ENCODE peak calls at places on chromosomes 16 and 17, in nine cellular contexts. Z is sigmoid colon, R is stomach, D is SK-N-SH, U is GM23338, L is H1, A is transverse colon, P is SK-N-MC, O is breast epithelium. K is an unnamed sample.

GRCh38 chr16:51222016-51222415 is 70.9 kb upstream of the SALL1 start:
- DNase-seq in A (no peak), R (no peak), O (no peak), U (no peak), L (no peak), D (no peak), Z (no peak), P (no peak), K (no peak)

GRCh38 chr16:66935319-66936011 is at the start of gene CES2:
- DNase-seq in D (peak; percentile 71), R (peak; percentile 86), L (no peak), Z (no peak), A (peak; percentile 93), U (peak; percentile 21), O (peak; percentile 75), P (no peak), K (peak; percentile 73)

GRCh38 chr16:1876468-1876867 is 4.5 kb upstream of the MEIOB start:
- DNase-seq in D (no peak), R (no peak), P (no peak), L (no peak), O (no peak), A (no peak), Z (peak; percentile 20), U (no peak), K (no peak)

GRCh38 chr17:804541-805435 is 22.6 kb downstream of the MRM3 start:
- DNase-seq in U (peak; percentile 30), L (no peak), P (no peak), D (no peak), Z (no peak), O (no peak), R (no peak), A (no peak), K (no peak)

GRCh38 chr16:25140459-25140858 is 28.9 kb downstream of the LCMT1 start:
- DNase-seq in U (no peak), D (no peak), L (no peak), A (no peak), R (no peak), O (no peak), Z (no peak), P (no peak), K (no peak)

GRCh38 chr17:42067371-42068180 is 17.2 kb upstream of the C17orf113 start:
- DNase-seq in R (peak; percentile 74), P (no peak), U (peak; percentile 87), Z (peak; percentile 75), O (peak; percentile 30), L (no peak), D (peak; percentile 85), A (peak; percentile 77), K (peak; percentile 61)

GRCh38 chr16:19901164-19901563 is 16.5 kb upstream of the GPRC5B start:
- DNase-seq in L (no peak), O (no peak), Z (no peak), D (no peak), P (no peak), A (no peak), R (no peak), U (no peak), K (no peak)

GRCh38 chr16:81008151-81008789 is 1.3 kb downstream of the CENPN start:
- DNase-seq in P (no peak), Z (no peak), L (no peak), A (no peak), D (no peak), R (no peak), U (no peak), O (no peak), K (no peak)

GRCh38 chr16:12574721-12575120 is 229.0 kb downstream of the CPPED1 start:
- DNase-seq in P (no peak), R (no peak), Z (peak; percentile 34), A (no peak), U (no peak), L (no peak), O (no peak), D (no peak), K (no peak)

GRCh38 chr16:82156761-82157654 is 13.0 kb downstream of the MPHOSPH6 start:
- DNase-seq in A (no peak), D (no peak), Z (no peak), R (no peak), P (no peak), L (no peak), U (no peak), O (no peak), K (no peak)

GRCh38 chr17:45302649-45303173 is 14.1 kb downstream of the MAP3K14 start:
- DNase-seq in U (peak; percentile 7), D (no peak), P (no peak), L (no peak), R (no peak), O (no peak), Z (no peak), A (peak; percentile 60), K (no peak)

GRCh38 chr16:10992797-10993196 is 48.4 kb downstream of the CLEC16A start:
- DNase-seq in P (no peak), U (peak; percentile 21), L (no peak), O (no peak), A (peak; percentile 25), D (no peak), R (peak; percentile 43), Z (no peak), K (no peak)

GRCh38 chr16:89062389-89063345 is 31.0 kb upstream of the ACSF3 start:
- DNase-seq in D (no peak), O (no peak), U (no peak), P (no peak), A (no peak), R (no peak), L (no peak), Z (no peak), K (no peak)

GRCh38 chr16:68259007-68259406 is 5.3 kb upstream of the SLC7A6 start:
- DNase-seq in Z (no peak), A (no peak), D (no peak), O (no peak), P (no peak), R (no peak), L (no peak), U (no peak), K (no peak)

GRCh38 chr17:29577778-29578211 is 9.3 kb downstream of the TP53I13 start:
- DNase-seq in R (no peak), D (no peak), Z (no peak), A (no peak), U (no peak), L (no peak), O (no peak), P (no peak), K (no peak)

GRCh38 chr16:67842509-67843342 is 606 bp downstream of the THAP11 start:
- DNase-seq in R (peak; percentile 49), U (peak; percentile 69), L (no peak), O (peak; percentile 30), Z (peak; percentile 82), D (peak; percentile 73), P (no peak), A (peak; percentile 60), K (peak; percentile 26)

GRCh38 chr17:9144502-9145233 is 123.4 kb downstream of the NTN1 start:
- DNase-seq in P (no peak), A (peak; percentile 48), D (no peak), U (no peak), L (no peak), R (no peak), Z (no peak), O (no peak), K (no peak)

GRCh38 chr17:9146064-9146463 is 124.8 kb downstream of the NTN1 start:
- DNase-seq in A (no peak), P (no peak), D (no peak), R (no peak), Z (no peak), U (no peak), L (no peak), O (no peak), K (no peak)

GRCh38 chr17:9150407-9151090 is 129.2 kb downstream of the NTN1 start:
- DNase-seq in A (peak; percentile 32), O (no peak), D (no peak), R (peak; percentile 37), L (no peak), Z (no peak), P (no peak), U (no peak), K (no peak)

GRCh38 chr17:9151091-9151490 is 129.8 kb downstream of the NTN1 start:
- DNase-seq in P (no peak), A (no peak), D (no peak), R (no peak), O (no peak), U (no peak), L (no peak), Z (no peak), K (no peak)

GRCh38 chr17:9148908-9149536 is 127.7 kb downstream of the NTN1 start:
- DNase-seq in R (no peak), L (no peak), U (no peak), P (no peak), O (no peak), A (peak; percentile 14), D (no peak), Z (no peak), K (no peak)
- H3K27ac ChIP-seq in R (peak overlapping the region; percentile 75), L (no peak overlapping the region), U (no peak overlapping the region), P (no peak overlapping the region), O (no peak overlapping the region), A (peak overlapping the region; percentile 20), D (no peak overlapping the region), Z (no peak overlapping the region), K (no peak overlapping the region)

DNA sequence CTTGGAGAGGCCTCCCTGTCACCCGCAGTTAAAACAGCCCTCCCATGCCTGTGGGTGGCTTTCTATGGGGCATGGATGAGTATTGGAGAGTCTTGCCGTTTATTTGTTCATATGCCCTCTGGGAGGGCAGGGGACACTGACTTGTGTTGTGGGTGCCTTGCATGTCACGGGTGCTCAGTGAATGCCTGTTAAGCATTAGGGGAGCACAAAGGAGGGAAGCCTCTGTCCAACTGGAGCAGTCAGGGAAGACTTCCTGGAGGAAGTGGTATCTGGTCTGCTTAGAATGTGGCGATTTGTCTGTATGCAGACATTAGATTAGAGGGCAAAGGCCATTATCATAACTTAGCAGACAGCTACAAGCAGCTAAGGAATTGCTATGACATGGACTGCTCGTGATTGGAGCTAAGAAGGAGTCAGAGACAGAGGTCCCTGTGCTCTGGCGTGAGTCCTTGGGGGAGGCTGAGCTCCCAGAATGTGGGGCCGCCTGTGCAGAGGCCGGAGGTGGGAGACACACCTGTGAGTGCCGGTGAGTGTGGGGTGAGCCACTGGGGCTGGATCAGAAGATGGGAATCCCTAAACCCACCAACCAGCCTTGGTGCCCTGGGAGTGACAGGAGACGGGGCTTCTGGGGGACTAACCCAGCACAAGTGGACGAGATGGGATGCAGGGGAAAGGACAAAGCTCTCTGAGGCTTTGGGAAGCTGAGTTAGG is 286.1 kb downstream of the SEC14L1 start:
- DNase-seq in U (no peak), L (no peak), Z (no peak), A (no peak), P (no peak), R (no peak), O (no peak), D (no peak), K (no peak)
- TF ChIP-seq POLR2AphosphoS5 in U (no peak), L (no peak), Z (no peak), A (no peak), P (no peak), R (no peak), O (no peak), D (no peak), K (no peak)

GRCh38 chr17:2044263-2044894 is 2.6 kb downstream of the OVCA2 start:
- DNase-seq in Z (no peak), L (no peak), U (no peak), D (no peak), A (no peak), R (no peak), O (no peak), P (no peak), K (no peak)
- H3K27ac ChIP-seq in Z (no peak overlapping the region), L (no peak overlapping the region), U (no peak overlapping the region), D (no peak overlapping the region), A (no peak overlapping the region), R (no peak overlapping the region), O (peak overlapping the region; percentile 95), P (no peak overlapping the region), K (no peak overlapping the region)

GRCh38 chr17:38351412-38352222 is at the start of gene SOCS7:
- DNase-seq in P (peak; percentile 26), D (peak; percentile 96), Z (peak; percentile 95), L (peak; percentile 36), R (peak; percentile 94), A (peak; percentile 95), U (peak; percentile 95), O (peak; percentile 81), K (peak; percentile 90)
- TF ChIP-seq POLR2AphosphoS5 in P (peak; percentile 76), D (peak; percentile 73), Z (peak; percentile 58), L (no peak), R (peak; percentile 88), A (peak; percentile 67), U (peak; percentile 82), O (peak; percentile 58), K (peak; percentile 81)